ENCODE peak calls at places on chromosomes 3 and 15, in four cellular contexts. N is AG04450, K is mucosa of descending colon, E is HCT116. C is an unnamed sample.

GRCh38 chr3:105527949-105528348 is 161.2 kb downstream of the ALCAM start:
- DNase-seq in E (peak; percentile 40), K (no peak), N (no peak), C (no peak)

GRCh38 chr3:24951186-24951585 is 456.5 kb upstream of the THRB start:
- DNase-seq in E (no peak), K (no peak), N (no peak), C (no peak)

GRCh38 chr15:80988148-80988796 is 1.3 kb downstream of the MESD start:
- DNase-seq in N (no peak), E (no peak), K (no peak), C (no peak)

GRCh38 chr3:152031321-152031720 is 157.9 kb downstream of the SUCNR1 start:
- DNase-seq in N (no peak), E (no peak), K (no peak), C (no peak)

GRCh38 chr3:112233083-112233482 is 60.9 kb downstream of the SLC9C1 start:
- DNase-seq in E (no peak), N (no peak), K (peak; percentile 2), C (no peak)

GRCh38 chr15:42788725-42789124 is 51.8 kb upstream of the CDAN1 start:
- DNase-seq in N (no peak), E (no peak), K (no peak), C (no peak)

GRCh38 chr15:67358812-67359211 is 104.2 kb downstream of the IQCH start:
- DNase-seq in K (no peak), N (no peak), E (no peak), C (no peak)

GRCh38 chr3:151439652-151440125 is 21.2 kb downstream of the IGSF10 start:
- DNase-seq in K (peak; percentile 72), N (peak; percentile 48), E (peak; percentile 53), C (peak; percentile 71)

GRCh38 chr15:27589260-27589659 is 509.9 kb downstream of the OCA2 start:
- DNase-seq in E (no peak), N (no peak), K (no peak), C (peak; percentile 87)

GRCh38 chr3:64824281-64824980 is 136.6 kb upstream of the ADAMTS9 start:
- DNase-seq in N (no peak), K (no peak), E (no peak), C (no peak)

GRCh38 chr3:133444071-133444774 is 44.4 kb downstream of the BFSP2 start:
- DNase-seq in N (no peak), E (no peak), K (no peak), C (no peak)

GRCh38 chr3:48084929-48085328 is 68.7 kb upstream of the MAP4 start:
- DNase-seq in E (no peak), N (no peak), K (no peak), C (no peak)

GRCh38 chr3:93994056-93994455 is 14.1 kb downstream of the ARL13B start:
- DNase-seq in E (no peak), N (no peak), K (no peak), C (no peak)

GRCh38 chr15:83305696-83306291 is 21.3 kb upstream of the BNC1 start:
- DNase-seq in E (no peak), K (no peak), N (no peak), C (no peak)

GRCh38 chr3:128398586-128398985 is 68.1 kb downstream of the DNAJB8 start:
- DNase-seq in N (no peak), E (no peak), K (no peak), C (no peak)

GRCh38 chr3:21672303-21672702 is 78.7 kb downstream of the ZNF385D start:
- DNase-seq in E (no peak), K (no peak), N (peak; percentile 48), C (no peak)

GRCh38 chr3:54599741-54600140 is 328.1 kb downstream of the LRTM1 start:
- DNase-seq in K (no peak), E (no peak), N (no peak), C (no peak)

GRCh38 chr15:84829428-84829827 is 12.3 kb downstream of the ALPK3 start:
- DNase-seq in E (no peak), K (no peak), N (no peak), C (no peak)

GRCh38 chr3:25481402-25481801 is 53.3 kb downstream of the RARB start:
- DNase-seq in K (no peak), N (no peak), E (no peak), C (no peak)

GRCh38 chr15:77966540-77967290 is 110.8 kb downstream of the TBC1D2B start:
- DNase-seq in K (peak; percentile 52), E (peak; percentile 38), N (peak; percentile 11), C (peak; percentile 22)

GRCh38 chr3:177529071-177529550 is 331.8 kb upstream of the TBL1XR1 start:
- DNase-seq in E (no peak), K (no peak), N (no peak), C (no peak)

GRCh38 chr15:43390723-43391122 is 19.8 kb downstream of the TUBGCP4 start:
- DNase-seq in K (no peak), N (no peak), E (no peak), C (no peak)

GRCh38 chr15:29040367-29040745 is 154.6 kb downstream of the APBA2 start:
- DNase-seq in E (no peak), K (peak; percentile 16), N (peak; percentile 30), C (no peak)

GRCh38 chr3:179969525-179969924 is 67.2 kb downstream of the PEX5L start:
- DNase-seq in E (peak; percentile 3), N (no peak), K (no peak), C (no peak)

GRCh38 chr3:12934431-12934830 is 93.1 kb upstream of the RPL32 start:
- DNase-seq in K (no peak), N (no peak), E (no peak), C (no peak)

GRCh38 chr15:91068436-91068835 is 31.6 kb upstream of the SV2B start:
- DNase-seq in K (no peak), N (no peak), E (no peak), C (no peak)

GRCh38 chr15:69718916-69719315 is 266.3 kb downstream of the RPLP1 start:
- DNase-seq in E (no peak), N (no peak), K (no peak), C (peak; percentile 75)

DNA sequence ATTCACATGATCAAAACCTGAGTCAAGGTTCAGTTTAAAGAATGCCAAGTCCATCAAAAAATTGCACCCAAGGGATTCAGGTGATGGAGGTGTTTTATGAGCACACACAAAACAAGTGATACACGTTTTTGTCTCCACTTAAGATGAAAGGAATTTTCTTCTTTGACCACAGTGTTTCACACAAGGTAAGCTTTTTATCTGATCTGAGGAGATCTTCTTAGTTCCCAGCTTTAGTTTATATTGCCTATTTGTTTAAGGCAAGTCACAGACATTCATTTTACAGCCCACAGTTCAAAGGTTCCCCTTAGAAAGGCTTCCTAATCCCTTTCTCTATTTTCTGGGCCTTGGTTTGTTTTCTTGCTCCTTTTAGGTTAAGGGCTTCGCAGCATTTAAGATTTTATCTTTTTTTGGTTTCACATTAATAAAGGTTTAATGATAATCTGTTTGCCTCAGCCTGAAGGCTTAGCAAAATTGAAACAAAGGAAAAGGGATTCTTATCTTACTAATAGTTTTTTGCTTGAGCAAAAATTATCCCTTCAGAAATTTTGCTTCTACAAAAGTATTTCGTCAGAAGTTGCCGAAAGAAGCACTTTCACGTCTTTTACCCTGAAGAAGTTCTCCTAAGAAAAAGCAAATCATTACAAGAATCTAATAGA is 420.5 kb upstream of the NAALADL2 start:
- DNase-seq in E (peak; percentile 76), K (peak; percentile 14), N (no peak), C (no peak)
- H3K4me3 ChIP-seq in E (peak overlapping the region; percentile 76), K (no peak overlapping the region), N (peak overlapping the region; percentile 39), C (no peak overlapping the region)

GRCh38 chr15:55197719-55198118 is 978 bp upstream of the RSL24D1 start:
- DNase-seq in K (no peak), N (no peak), E (no peak), C (no peak)
- H3K4me3 ChIP-seq in K (no peak overlapping the region), N (peak overlapping the region; percentile 92), E (peak overlapping the region; percentile 83), C (peak overlapping the region; percentile 79)

GRCh38 chr3:194484614-194485013 is 2.2 kb downstream of the ATP13A3 start:
- DNase-seq in E (no peak), N (no peak), K (no peak), C (no peak)
- H3K4me3 ChIP-seq in E (no peak overlapping the region), N (peak overlapping the region; percentile 79), K (no peak overlapping the region), C (no peak overlapping the region)

GRCh38 chr3:99921986-99922385 is 104.3 kb downstream of the CMSS1 start:
- DNase-seq in K (no peak), E (no peak), N (no peak), C (no peak)
- H3K4me3 ChIP-seq in K (no peak overlapping the region), E (no peak overlapping the region), N (no peak overlapping the region), C (no peak overlapping the region)

DNA sequence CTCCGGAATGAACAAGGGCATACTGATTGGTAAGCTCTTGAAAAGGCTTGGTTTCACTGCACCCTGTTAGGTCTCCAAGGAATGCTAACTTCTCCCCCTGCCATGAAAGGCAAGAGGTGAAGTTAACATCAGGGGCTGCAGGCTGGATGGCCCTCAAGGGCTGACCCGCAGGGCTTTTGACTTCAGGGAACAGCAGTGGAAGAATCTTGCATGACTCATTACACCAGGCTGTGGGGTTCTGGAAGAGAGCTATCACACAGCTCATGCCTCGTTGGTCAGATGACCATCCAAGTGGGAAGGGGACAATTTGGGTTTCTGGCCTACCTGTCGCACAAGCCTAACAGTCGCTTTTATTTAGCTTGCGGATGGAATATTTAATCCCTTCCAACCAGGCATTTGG is 23.6 kb upstream of the ATG7 start:
- DNase-seq in E (no peak), N (no peak), K (no peak), C (no peak)
- H3K4me3 ChIP-seq in E (no peak overlapping the region), N (no peak overlapping the region), K (no peak overlapping the region), C (no peak overlapping the region)

DNA sequence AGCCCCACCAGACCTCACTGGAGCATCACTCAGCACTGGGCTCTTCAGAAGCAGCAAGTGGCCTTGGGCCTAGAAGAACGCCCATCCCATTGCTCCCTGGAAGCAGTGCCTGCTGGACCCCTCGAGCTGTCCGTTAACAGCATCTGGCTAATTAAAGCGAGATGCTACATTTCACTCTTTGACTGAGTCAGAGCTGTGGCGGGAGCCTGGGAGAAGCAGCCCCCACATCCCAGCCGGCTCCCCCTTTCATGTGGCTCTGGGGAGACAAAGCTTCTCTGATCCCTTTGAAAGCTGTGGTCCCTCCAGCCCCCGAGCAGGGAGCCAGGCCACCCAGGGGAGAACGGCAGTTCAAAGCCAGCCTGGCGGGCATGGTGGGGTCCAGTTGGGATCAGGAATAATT is 103.7 kb downstream of the MEGF11 start:
- DNase-seq in N (no peak), E (no peak), K (no peak), C (no peak)
- H3K4me3 ChIP-seq in N (no peak overlapping the region), E (no peak overlapping the region), K (no peak overlapping the region), C (no peak overlapping the region)